ENCODE peak calls at places on chromosomes 5 and 9, in six cellular contexts. A, K, J, P, Q and N are unnamed samples.

GRCh38 chr5:134550271-134551214 is 25.1 kb downstream of the JADE2 start:
- DNase-seq in J (no peak), K (no peak), P (no peak), Q (no peak), A (no peak), N (no peak)

GRCh38 chr9:113973963-113974413 is 97.9 kb downstream of the ZNF618 start:
- DNase-seq in Q (no peak), J (no peak), K (no peak), A (no peak), P (no peak), N (no peak)

GRCh38 chr9:20319641-20320337 is 302.5 kb downstream of the MLLT3 start:
- DNase-seq in Q (no peak), K (no peak), J (no peak), P (no peak), A (no peak), N (no peak)

GRCh38 chr5:89929834-89930233 is 479.7 kb downstream of the CETN3 start:
- DNase-seq in P (no peak), K (no peak), J (no peak), Q (no peak), A (no peak), N (no peak)

GRCh38 chr5:159510282-159510681 is 180.0 kb upstream of the IL12B start:
- DNase-seq in A (peak), Q (peak), P (peak), J (peak), K (peak), N (peak)

GRCh38 chr9:106467113-106467846 is 395.7 kb upstream of the ZNF462 start:
- DNase-seq in P (no peak), K (no peak), A (no peak), Q (peak), J (no peak), N (peak)

GRCh38 chr9:79924836-79925235 is 353.1 kb downstream of the TLE4 start:
- DNase-seq in P (no peak), A (no peak), J (no peak), Q (no peak), K (no peak), N (no peak)

GRCh38 chr9:99369327-99369722 is 147.2 kb downstream of the SEC61B start:
- DNase-seq in K (no peak), Q (no peak), P (peak), J (no peak), A (no peak), N (no peak)

GRCh38 chr5:140328036-140328764 is 18.2 kb downstream of the HBEGF start:
- DNase-seq in P (no peak), A (no peak), K (no peak), J (no peak), Q (no peak), N (no peak)

GRCh38 chr9:133533878-133534277 is 626 bp upstream of the ADAMTSL2 start:
- DNase-seq in A (no peak), K (no peak), Q (no peak), J (peak), P (peak), N (no peak)

GRCh38 chr9:76528056-76528455 is 69.1 kb downstream of the GCNT1 start:
- DNase-seq in A (peak), J (no peak), Q (no peak), P (no peak), K (no peak), N (no peak)

GRCh38 chr5:71778678-71779276 is 59.7 kb downstream of the CARTPT start:
- DNase-seq in P (no peak), J (no peak), Q (no peak), K (peak), A (no peak), N (no peak)

GRCh38 chr5:15786884-15787283 is 286.9 kb downstream of the FBXL7 start:
- DNase-seq in A (no peak), J (no peak), Q (no peak), P (no peak), K (no peak), N (no peak)

GRCh38 chr9:90969021-90969675 is 167.5 kb downstream of the SYK start:
- DNase-seq in J (no peak), A (no peak), K (no peak), Q (no peak), P (no peak), N (no peak)

GRCh38 chr5:90843443-90843842 is 284.8 kb downstream of the ADGRV1 start:
- DNase-seq in K (no peak), Q (no peak), P (no peak), J (no peak), A (no peak), N (no peak)

GRCh38 chr5:131794596-131794995 is 2.2 kb downstream of the FNIP1 start:
- DNase-seq in K (no peak), J (no peak), P (no peak), A (no peak), Q (no peak), N (no peak)

GRCh38 chr5:131795879-131796792 is 681 bp downstream of the FNIP1 start:
- DNase-seq in J (peak), K (peak), Q (peak), P (no peak), A (peak), N (peak)

GRCh38 chr5:131795128-131795719 is 1.6 kb downstream of the FNIP1 start:
- DNase-seq in P (no peak), Q (no peak), J (no peak), A (no peak), K (no peak), N (no peak)

GRCh38 chr5:131792900-131793299 is 3.9 kb downstream of the FNIP1 start:
- DNase-seq in J (no peak), Q (no peak), A (no peak), K (no peak), P (no peak), N (no peak)

GRCh38 chr5:131796793-131797693 is at the start of gene FNIP1:
- DNase-seq in K (peak), Q (peak), P (peak), J (peak), A (peak), N (peak)
- TF ChIP-seq CTCF in K (no peak), Q (no peak), P (no peak), J (no peak), A (no peak), N (no peak)

GRCh38 chr5:58335518-58335917 is 124.4 kb downstream of the PLK2 start:
- DNase-seq in A (no peak), K (no peak), J (no peak), P (no peak), Q (no peak), N (no peak)
- TF ChIP-seq CTCF in A (no peak), K (no peak), J (no peak), P (no peak), Q (no peak), N (no peak)

DNA sequence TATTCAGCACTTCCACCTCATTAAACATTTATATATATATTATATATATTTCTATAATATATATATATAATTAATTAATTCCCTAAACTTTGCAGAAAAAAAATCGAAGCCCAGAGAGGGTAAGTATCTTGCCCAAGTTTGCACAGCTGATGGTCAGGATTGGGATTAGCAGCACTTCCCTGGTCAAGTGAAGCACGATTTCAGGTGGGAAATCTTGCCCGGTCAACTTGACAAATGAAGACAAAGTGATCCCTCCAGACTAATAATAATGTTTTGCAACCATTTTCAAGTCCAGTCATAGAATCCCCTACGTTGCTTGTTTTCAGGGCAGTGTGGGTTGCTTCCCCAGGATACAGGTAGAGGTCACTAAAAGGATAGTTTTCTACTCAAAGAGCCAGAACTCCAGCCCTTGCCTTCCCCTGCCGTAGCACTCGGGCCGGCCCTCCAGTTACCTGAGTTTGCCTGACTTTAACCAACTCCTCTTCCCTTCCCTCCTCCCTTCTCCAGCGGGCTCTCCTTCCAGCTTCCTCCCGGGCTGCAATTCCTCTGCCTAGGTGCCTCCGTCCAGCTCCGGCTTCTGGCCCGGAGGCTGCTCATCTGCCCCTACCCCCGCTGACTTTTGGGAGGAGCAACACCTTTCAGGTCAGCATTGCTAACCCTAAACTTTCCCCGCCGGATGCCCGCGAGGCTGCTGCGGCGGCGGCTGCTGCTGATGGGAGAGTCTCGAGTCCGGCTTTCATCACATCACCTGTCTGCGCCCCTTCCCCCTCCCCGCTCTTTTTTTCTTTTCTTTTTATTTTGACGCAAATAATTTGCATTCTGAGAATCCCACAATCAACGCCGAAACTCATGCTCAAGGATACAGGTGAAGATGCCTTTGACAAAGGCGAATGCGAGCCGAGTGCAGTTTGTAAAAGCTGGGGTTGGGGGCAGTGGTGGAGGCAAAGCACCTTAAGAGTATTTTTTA is 928 bp downstream of the PRLR start:
- DNase-seq in A (no peak), Q (peak), K (no peak), P (peak), J (no peak), N (no peak)
- TF ChIP-seq CTCF in A (no peak), Q (no peak), K (no peak), P (no peak), J (no peak), N (no peak)

DNA sequence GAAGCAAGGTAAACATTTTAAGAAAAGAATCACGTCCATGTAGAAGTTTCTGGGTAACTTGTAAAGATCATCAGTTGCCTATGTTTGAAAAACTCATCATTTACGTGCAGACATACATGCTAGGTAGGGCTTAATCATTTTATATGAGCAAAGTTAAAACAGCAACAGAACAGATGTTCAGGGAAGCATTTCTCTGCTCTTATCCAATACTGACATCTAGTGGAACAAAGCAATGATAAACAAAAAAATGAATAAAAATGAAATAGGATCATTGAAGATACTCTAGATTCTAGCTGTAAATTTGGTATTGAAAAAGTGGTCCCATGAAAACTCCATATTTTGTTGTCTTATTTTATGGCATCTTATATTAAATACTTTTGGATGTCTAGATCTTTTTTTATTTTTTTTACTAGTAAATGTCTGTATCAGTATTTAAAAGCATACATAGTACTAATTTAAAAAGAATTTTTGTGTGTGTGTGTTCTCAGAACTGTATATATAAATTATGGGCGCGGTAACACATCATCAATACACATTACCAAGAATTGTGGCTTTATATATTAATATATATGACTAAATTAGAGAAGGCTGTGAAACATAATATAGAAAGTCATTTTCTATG is 1050.2 kb downstream of the CDH12 start:
- DNase-seq in J (no peak), P (no peak), Q (no peak), K (no peak), A (no peak), N (no peak)
- TF ChIP-seq CTCF in J (peak), P (no peak), Q (no peak), K (peak), A (peak), N (peak)

DNA sequence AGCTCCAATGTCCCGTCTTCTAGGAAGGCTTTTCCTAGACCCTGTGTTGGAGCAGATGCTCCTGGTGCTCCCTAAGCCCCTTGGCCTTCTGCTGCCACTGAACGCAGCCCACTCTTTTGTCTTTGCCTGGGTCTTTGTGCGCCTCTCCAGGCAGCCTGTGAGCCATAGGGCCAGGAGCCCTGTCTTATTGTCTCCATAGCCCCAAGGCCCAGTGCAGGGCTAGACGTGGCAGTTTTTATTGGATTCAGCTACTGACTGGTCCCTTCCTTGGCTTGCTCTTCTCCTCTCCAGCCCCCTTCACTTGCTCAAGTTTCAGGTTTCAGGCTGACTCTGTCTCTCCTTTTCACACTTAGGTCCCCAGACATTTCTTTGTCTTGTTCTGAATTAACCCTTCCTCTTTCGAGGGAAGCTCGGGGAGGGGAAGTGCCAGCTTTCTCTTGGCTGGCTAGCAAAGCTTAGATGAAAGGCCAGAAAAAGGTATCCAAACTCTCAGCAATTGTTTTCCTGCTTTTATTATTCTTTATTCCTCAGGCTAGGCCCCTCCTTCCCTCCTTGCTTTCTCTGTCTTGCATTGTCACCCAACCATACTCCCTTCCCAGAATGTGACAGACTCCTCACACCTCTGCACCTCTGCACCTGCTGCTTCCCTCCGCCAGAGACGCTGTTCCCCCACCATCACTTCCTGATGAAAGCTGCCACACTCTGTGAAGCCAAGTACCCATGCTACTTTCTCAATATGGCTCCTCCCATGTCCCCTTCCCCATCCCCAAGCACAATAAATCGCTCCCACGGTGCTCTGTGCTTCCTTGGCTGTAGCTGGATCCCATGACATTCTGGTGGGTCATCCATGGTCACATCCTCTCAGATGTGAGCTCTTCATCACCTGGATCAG is 101.6 kb upstream of the CPEB4 start:
- DNase-seq in A (no peak), J (no peak), Q (no peak), P (no peak), K (no peak), N (no peak)
- TF ChIP-seq CTCF in A (no peak), J (no peak), Q (no peak), P (no peak), K (no peak), N (no peak)